ENCODE peak calls at places on chromosomes 4 and X, in five cellular contexts. N is Right ventricle myocardium superior, T is nephron progenitor cell, P is GM19239, G is iPS DF 19.7. Z is an unnamed sample.

GRCh38 chrX:39811391-39811790 is 286.4 kb downstream of the BCOR start:
- DNase-seq in T (no peak), G (no peak), N (no peak), P (no peak), Z (peak)

GRCh38 chr4:46387956-46388355 is 2.0 kb downstream of the GABRA2 start:
- DNase-seq in G (no peak), T (no peak), N (no peak), P (no peak), Z (no peak)

GRCh38 chr4:44661940-44662622 is 10.7 kb upstream of the YIPF7 start:
- DNase-seq in N (no peak), G (no peak), P (no peak), T (no peak), Z (no peak)

GRCh38 chr4:85787133-85787532 is 312.2 kb downstream of the ARHGAP24 start:
- DNase-seq in T (no peak), P (no peak), G (no peak), N (no peak), Z (no peak)

GRCh38 chr4:138645289-138645688 is 370.3 kb upstream of the NOCT start:
- DNase-seq in N (no peak), T (peak), G (no peak), P (no peak), Z (no peak)

GRCh38 chrX:112846114-112846513 is 5.5 kb upstream of the AMOT start:
- DNase-seq in P (no peak), N (no peak), T (peak), G (no peak), Z (no peak)

GRCh38 chrX:24658421-24658820 is 11.3 kb upstream of the PCYT1B start:
- DNase-seq in P (no peak), G (no peak), N (no peak), T (no peak), Z (no peak)

GRCh38 chr4:13543648-13544555 is at the start of gene NKX3-2:
- DNase-seq in G (no peak), N (no peak), T (peak), P (no peak), Z (no peak)

GRCh38 chrX:74537011-74537390 is 77.4 kb downstream of the RLIM start:
- DNase-seq in G (no peak), T (no peak), P (no peak), N (no peak), Z (peak)

Z was measured in left cardiac atrium.